ENCODE peak calls at places on chromosomes 7 and 10, in six cellular contexts. One of them, this sample, is unnamed.

GRCh38 chr7:525740-526139 is 6.1 kb upstream of the PDGFA start:
- DNase-seq in neural progenitor cell: no peak
- DNase-seq in left cardiac atrium: no peak
- DNase-seq in LoVo: no peak
- DNase-seq in cardiac fibroblast: no peak
- DNase-seq in NCI-H226: no peak
- DNase-seq in this sample: no peak

GRCh38 chr10:11336703-11337102 is 274.7 kb downstream of the USP6NL start:
- DNase-seq in neural progenitor cell: peak; percentile 81
- DNase-seq in left cardiac atrium: no peak
- DNase-seq in LoVo: no peak
- DNase-seq in cardiac fibroblast: no peak
- DNase-seq in NCI-H226: no peak
- DNase-seq in this sample: no peak

GRCh38 chr10:91694170-91694794 is 61.4 kb upstream of the PPP1R3C start:
- DNase-seq in neural progenitor cell: peak; percentile 60
- DNase-seq in left cardiac atrium: no peak
- DNase-seq in LoVo: peak; percentile 12
- DNase-seq in cardiac fibroblast: peak; percentile 70
- DNase-seq in NCI-H226: no peak
- DNase-seq in this sample: no peak

GRCh38 chr7:132899833-132900232 is 182.1 kb downstream of the CHCHD3 start:
- DNase-seq in neural progenitor cell: no peak
- DNase-seq in left cardiac atrium: no peak
- DNase-seq in LoVo: no peak
- DNase-seq in cardiac fibroblast: no peak
- DNase-seq in NCI-H226: no peak
- DNase-seq in this sample: no peak

GRCh38 chr10:63522129-63522687 is 1.0 kb downstream of the REEP3 start:
- DNase-seq in neural progenitor cell: no peak
- DNase-seq in left cardiac atrium: no peak
- DNase-seq in LoVo: peak; percentile 32
- DNase-seq in cardiac fibroblast: peak; percentile 38
- DNase-seq in NCI-H226: no peak
- DNase-seq in this sample: no peak

GRCh38 chr7:129468087-129468486 is 33.9 kb downstream of the STRIP2 start:
- DNase-seq in neural progenitor cell: no peak
- DNase-seq in left cardiac atrium: no peak
- DNase-seq in LoVo: no peak
- DNase-seq in cardiac fibroblast: peak; percentile 34
- DNase-seq in NCI-H226: peak; percentile 71
- DNase-seq in this sample: peak; percentile 40

GRCh38 chr10:131553581-131553980 is 242.1 kb upstream of the TCERG1L start:
- DNase-seq in neural progenitor cell: no peak
- DNase-seq in left cardiac atrium: no peak
- DNase-seq in LoVo: no peak
- DNase-seq in cardiac fibroblast: no peak
- DNase-seq in NCI-H226: no peak
- DNase-seq in this sample: no peak

GRCh38 chr10:11304906-11305585 is 287.4 kb downstream of the CELF2 start:
- DNase-seq in neural progenitor cell: no peak
- DNase-seq in left cardiac atrium: no peak
- DNase-seq in LoVo: no peak
- DNase-seq in cardiac fibroblast: no peak
- DNase-seq in NCI-H226: no peak
- DNase-seq in this sample: no peak

GRCh38 chr10:89793649-89794254 is 92.4 kb downstream of the KIF20B start:
- DNase-seq in neural progenitor cell: peak; percentile 82
- DNase-seq in left cardiac atrium: no peak
- DNase-seq in LoVo: peak; percentile 63
- DNase-seq in cardiac fibroblast: peak; percentile 86
- DNase-seq in NCI-H226: peak; percentile 28
- DNase-seq in this sample: peak; percentile 41

GRCh38 chr7:143299840-143300239 is 11.7 kb downstream of the CASP2 start:
- DNase-seq in neural progenitor cell: peak; percentile 56
- DNase-seq in left cardiac atrium: no peak
- DNase-seq in LoVo: peak; percentile 47
- DNase-seq in cardiac fibroblast: peak; percentile 20
- DNase-seq in NCI-H226: no peak
- DNase-seq in this sample: no peak

GRCh38 chr7:464177-464711 is 55.4 kb downstream of the PDGFA start:
- DNase-seq in neural progenitor cell: no peak
- DNase-seq in left cardiac atrium: no peak
- DNase-seq in LoVo: no peak
- DNase-seq in cardiac fibroblast: no peak
- DNase-seq in NCI-H226: no peak
- DNase-seq in this sample: no peak

GRCh38 chr10:130363051-130363450 is 226.9 kb downstream of the GLRX3 start:
- DNase-seq in neural progenitor cell: no peak
- DNase-seq in left cardiac atrium: no peak
- DNase-seq in LoVo: no peak
- DNase-seq in cardiac fibroblast: no peak
- DNase-seq in NCI-H226: no peak
- DNase-seq in this sample: no peak

GRCh38 chr10:83607959-83608745 is 531.2 kb upstream of the GHITM start:
- DNase-seq in neural progenitor cell: no peak
- DNase-seq in left cardiac atrium: no peak
- DNase-seq in LoVo: no peak
- DNase-seq in cardiac fibroblast: peak; percentile 76
- DNase-seq in NCI-H226: no peak
- DNase-seq in this sample: peak; percentile 30

GRCh38 chr7:158955932-158956804 is 99.8 kb downstream of the DYNC2I1 start:
- DNase-seq in neural progenitor cell: no peak
- DNase-seq in left cardiac atrium: no peak
- DNase-seq in LoVo: no peak
- DNase-seq in cardiac fibroblast: no peak
- DNase-seq in NCI-H226: no peak
- DNase-seq in this sample: no peak

GRCh38 chr7:123629281-123629680 is 26.4 kb upstream of the LMOD2 start:
- DNase-seq in neural progenitor cell: no peak
- DNase-seq in left cardiac atrium: no peak
- DNase-seq in LoVo: no peak
- DNase-seq in cardiac fibroblast: no peak
- DNase-seq in NCI-H226: no peak
- DNase-seq in this sample: no peak

GRCh38 chr10:124643281-124644009 is 100.7 kb downstream of the FAM53B start:
- DNase-seq in neural progenitor cell: peak; percentile 93
- DNase-seq in left cardiac atrium: no peak
- DNase-seq in LoVo: no peak
- DNase-seq in cardiac fibroblast: no peak
- DNase-seq in NCI-H226: no peak
- DNase-seq in this sample: no peak

GRCh38 chr7:121456785-121457359 is 60.8 kb upstream of the FAM3C start:
- DNase-seq in neural progenitor cell: no peak
- DNase-seq in left cardiac atrium: no peak
- DNase-seq in LoVo: no peak
- DNase-seq in cardiac fibroblast: no peak
- DNase-seq in NCI-H226: no peak
- DNase-seq in this sample: no peak

GRCh38 chr10:104170610-104171269 is 48.8 kb downstream of the SFR1 start:
- DNase-seq in neural progenitor cell: no peak
- DNase-seq in left cardiac atrium: no peak
- DNase-seq in LoVo: no peak
- DNase-seq in cardiac fibroblast: no peak
- DNase-seq in NCI-H226: no peak
- DNase-seq in this sample: no peak

GRCh38 chr7:100584046-100584676 is 1.8 kb downstream of the LRCH4 start:
- DNase-seq in neural progenitor cell: peak; percentile 28
- DNase-seq in left cardiac atrium: no peak
- DNase-seq in LoVo: no peak
- DNase-seq in cardiac fibroblast: peak; percentile 40
- DNase-seq in NCI-H226: peak; percentile 41
- DNase-seq in this sample: no peak

This sample was measured in non-pigmented ciliary epithelial cell.